ENCODE peak calls at places on chromosomes 1 and 21, in seven cellular contexts. One of them, this sample, is unnamed.

GRCh38 chr1:178126261-178126660 is 32.4 kb downstream of the RASAL2 start:
- DNase-seq in SHP77: no peak
- DNase-seq in omental fat pad: no peak
- DNase-seq in NCI-H1105: no peak
- DNase-seq in activated CD8-positive, alpha-beta memory T cell treated with anti-CD3 and anti-CD28 coated beads for 24 hours: no peak
- DNase-seq in endothelial cell: no peak
- DNase-seq in stimulated activated CD8-positive, alpha-beta memory T cell treated with anti-CD3 and anti-CD28 coated beads, Interleukin-7, amount 100 ng/mL, for 1 hour: no peak
- DNase-seq in this sample: no peak

GRCh38 chr1:31904339-31905092 is 33.7 kb downstream of the PTP4A2 start:
- DNase-seq in SHP77: no peak
- DNase-seq in omental fat pad: no peak
- DNase-seq in NCI-H1105: no peak
- DNase-seq in activated CD8-positive, alpha-beta memory T cell treated with anti-CD3 and anti-CD28 coated beads for 24 hours: no peak
- DNase-seq in endothelial cell: no peak
- DNase-seq in stimulated activated CD8-positive, alpha-beta memory T cell treated with anti-CD3 and anti-CD28 coated beads, Interleukin-7, amount 100 ng/mL, for 1 hour: no peak
- DNase-seq in this sample: no peak

GRCh38 chr1:197234581-197234980 is 33.5 kb upstream of the CRB1 start:
- DNase-seq in SHP77: no peak
- DNase-seq in omental fat pad: no peak
- DNase-seq in NCI-H1105: no peak
- DNase-seq in activated CD8-positive, alpha-beta memory T cell treated with anti-CD3 and anti-CD28 coated beads for 24 hours: no peak
- DNase-seq in endothelial cell: no peak
- DNase-seq in stimulated activated CD8-positive, alpha-beta memory T cell treated with anti-CD3 and anti-CD28 coated beads, Interleukin-7, amount 100 ng/mL, for 1 hour: no peak
- DNase-seq in this sample: no peak

GRCh38 chr1:107016376-107016978 is 40.0 kb upstream of the PRMT6 start:
- DNase-seq in SHP77: no peak
- DNase-seq in omental fat pad: no peak
- DNase-seq in NCI-H1105: no peak
- DNase-seq in activated CD8-positive, alpha-beta memory T cell treated with anti-CD3 and anti-CD28 coated beads for 24 hours: no peak
- DNase-seq in endothelial cell: no peak
- DNase-seq in stimulated activated CD8-positive, alpha-beta memory T cell treated with anti-CD3 and anti-CD28 coated beads, Interleukin-7, amount 100 ng/mL, for 1 hour: no peak
- DNase-seq in this sample: no peak

GRCh38 chr1:84758968-84759491 is 68.8 kb upstream of the SSX2IP start:
- DNase-seq in SHP77: no peak
- DNase-seq in omental fat pad: no peak
- DNase-seq in NCI-H1105: no peak
- DNase-seq in activated CD8-positive, alpha-beta memory T cell treated with anti-CD3 and anti-CD28 coated beads for 24 hours: no peak
- DNase-seq in endothelial cell: no peak
- DNase-seq in stimulated activated CD8-positive, alpha-beta memory T cell treated with anti-CD3 and anti-CD28 coated beads, Interleukin-7, amount 100 ng/mL, for 1 hour: no peak
- DNase-seq in this sample: no peak

GRCh38 chr1:9275567-9276034 is 17.1 kb upstream of the SPSB1 start:
- DNase-seq in SHP77: peak; percentile 37
- DNase-seq in omental fat pad: no peak
- DNase-seq in NCI-H1105: no peak
- DNase-seq in activated CD8-positive, alpha-beta memory T cell treated with anti-CD3 and anti-CD28 coated beads for 24 hours: peak; percentile 77
- DNase-seq in endothelial cell: no peak
- DNase-seq in stimulated activated CD8-positive, alpha-beta memory T cell treated with anti-CD3 and anti-CD28 coated beads, Interleukin-7, amount 100 ng/mL, for 1 hour: peak; percentile 25
- DNase-seq in this sample: no peak

GRCh38 chr21:34196996-34197395 is 123.6 kb downstream of the MRPS6 start:
- DNase-seq in SHP77: no peak
- DNase-seq in omental fat pad: no peak
- DNase-seq in NCI-H1105: no peak
- DNase-seq in activated CD8-positive, alpha-beta memory T cell treated with anti-CD3 and anti-CD28 coated beads for 24 hours: peak; percentile 30
- DNase-seq in endothelial cell: no peak
- DNase-seq in stimulated activated CD8-positive, alpha-beta memory T cell treated with anti-CD3 and anti-CD28 coated beads, Interleukin-7, amount 100 ng/mL, for 1 hour: no peak
- DNase-seq in this sample: no peak

GRCh38 chr1:200558866-200559459 is 61.6 kb downstream of the KIF14 start:
- DNase-seq in SHP77: peak; percentile 3
- DNase-seq in omental fat pad: no peak
- DNase-seq in NCI-H1105: peak; percentile 18
- DNase-seq in activated CD8-positive, alpha-beta memory T cell treated with anti-CD3 and anti-CD28 coated beads for 24 hours: no peak
- DNase-seq in endothelial cell: peak; percentile 20
- DNase-seq in stimulated activated CD8-positive, alpha-beta memory T cell treated with anti-CD3 and anti-CD28 coated beads, Interleukin-7, amount 100 ng/mL, for 1 hour: no peak
- DNase-seq in this sample: no peak

GRCh38 chr1:64361974-64362373 is 108.0 kb upstream of the CACHD1 start:
- DNase-seq in SHP77: no peak
- DNase-seq in omental fat pad: no peak
- DNase-seq in NCI-H1105: no peak
- DNase-seq in activated CD8-positive, alpha-beta memory T cell treated with anti-CD3 and anti-CD28 coated beads for 24 hours: no peak
- DNase-seq in endothelial cell: no peak
- DNase-seq in stimulated activated CD8-positive, alpha-beta memory T cell treated with anti-CD3 and anti-CD28 coated beads, Interleukin-7, amount 100 ng/mL, for 1 hour: no peak
- DNase-seq in this sample: no peak

GRCh38 chr1:70247768-70248167 is 26.6 kb downstream of the SRSF11 start:
- DNase-seq in SHP77: no peak
- DNase-seq in omental fat pad: no peak
- DNase-seq in NCI-H1105: no peak
- DNase-seq in activated CD8-positive, alpha-beta memory T cell treated with anti-CD3 and anti-CD28 coated beads for 24 hours: no peak
- DNase-seq in endothelial cell: no peak
- DNase-seq in stimulated activated CD8-positive, alpha-beta memory T cell treated with anti-CD3 and anti-CD28 coated beads, Interleukin-7, amount 100 ng/mL, for 1 hour: no peak
- DNase-seq in this sample: no peak

GRCh38 chr1:94754570-94754969 is 65.6 kb upstream of the SLC44A3 start:
- DNase-seq in SHP77: no peak
- DNase-seq in omental fat pad: no peak
- DNase-seq in NCI-H1105: no peak
- DNase-seq in activated CD8-positive, alpha-beta memory T cell treated with anti-CD3 and anti-CD28 coated beads for 24 hours: no peak
- DNase-seq in endothelial cell: no peak
- DNase-seq in stimulated activated CD8-positive, alpha-beta memory T cell treated with anti-CD3 and anti-CD28 coated beads, Interleukin-7, amount 100 ng/mL, for 1 hour: no peak
- DNase-seq in this sample: no peak

GRCh38 chr1:79663916-79664315 is 657.4 kb upstream of the ADGRL4 start:
- DNase-seq in SHP77: no peak
- DNase-seq in omental fat pad: no peak
- DNase-seq in NCI-H1105: no peak
- DNase-seq in activated CD8-positive, alpha-beta memory T cell treated with anti-CD3 and anti-CD28 coated beads for 24 hours: no peak
- DNase-seq in endothelial cell: no peak
- DNase-seq in stimulated activated CD8-positive, alpha-beta memory T cell treated with anti-CD3 and anti-CD28 coated beads, Interleukin-7, amount 100 ng/mL, for 1 hour: no peak
- DNase-seq in this sample: no peak

GRCh38 chr1:55311057-55311631 is 96.0 kb upstream of the USP24 start:
- DNase-seq in SHP77: no peak
- DNase-seq in omental fat pad: no peak
- DNase-seq in NCI-H1105: no peak
- DNase-seq in activated CD8-positive, alpha-beta memory T cell treated with anti-CD3 and anti-CD28 coated beads for 24 hours: no peak
- DNase-seq in endothelial cell: no peak
- DNase-seq in stimulated activated CD8-positive, alpha-beta memory T cell treated with anti-CD3 and anti-CD28 coated beads, Interleukin-7, amount 100 ng/mL, for 1 hour: no peak
- DNase-seq in this sample: no peak

GRCh38 chr1:162366671-162367070 is 10.0 kb downstream of the SPATA46 start:
- DNase-seq in SHP77: no peak
- DNase-seq in omental fat pad: no peak
- DNase-seq in NCI-H1105: no peak
- DNase-seq in activated CD8-positive, alpha-beta memory T cell treated with anti-CD3 and anti-CD28 coated beads for 24 hours: no peak
- DNase-seq in endothelial cell: no peak
- DNase-seq in stimulated activated CD8-positive, alpha-beta memory T cell treated with anti-CD3 and anti-CD28 coated beads, Interleukin-7, amount 100 ng/mL, for 1 hour: no peak
- DNase-seq in this sample: no peak

GRCh38 chr1:79657916-79658662 is 651.6 kb upstream of the ADGRL4 start:
- DNase-seq in SHP77: no peak
- DNase-seq in omental fat pad: no peak
- DNase-seq in NCI-H1105: peak; percentile 28
- DNase-seq in activated CD8-positive, alpha-beta memory T cell treated with anti-CD3 and anti-CD28 coated beads for 24 hours: no peak
- DNase-seq in endothelial cell: no peak
- DNase-seq in stimulated activated CD8-positive, alpha-beta memory T cell treated with anti-CD3 and anti-CD28 coated beads, Interleukin-7, amount 100 ng/mL, for 1 hour: no peak
- DNase-seq in this sample: no peak

GRCh38 chr1:202046227-202046626 is 35.8 kb downstream of the ELF3 start:
- DNase-seq in SHP77: no peak
- DNase-seq in omental fat pad: no peak
- DNase-seq in NCI-H1105: peak; percentile 91
- DNase-seq in activated CD8-positive, alpha-beta memory T cell treated with anti-CD3 and anti-CD28 coated beads for 24 hours: no peak
- DNase-seq in endothelial cell: no peak
- DNase-seq in stimulated activated CD8-positive, alpha-beta memory T cell treated with anti-CD3 and anti-CD28 coated beads, Interleukin-7, amount 100 ng/mL, for 1 hour: no peak
- DNase-seq in this sample: no peak

GRCh38 chr1:226711976-226712778 is 26.9 kb downstream of the ITPKB start:
- DNase-seq in SHP77: no peak
- DNase-seq in omental fat pad: no peak
- DNase-seq in NCI-H1105: no peak
- DNase-seq in activated CD8-positive, alpha-beta memory T cell treated with anti-CD3 and anti-CD28 coated beads for 24 hours: peak; percentile 80
- DNase-seq in endothelial cell: no peak
- DNase-seq in stimulated activated CD8-positive, alpha-beta memory T cell treated with anti-CD3 and anti-CD28 coated beads, Interleukin-7, amount 100 ng/mL, for 1 hour: no peak
- DNase-seq in this sample: peak; percentile 36

GRCh38 chr1:66166746-66167145 is 367.2 kb upstream of the SGIP1 start:
- DNase-seq in SHP77: no peak
- DNase-seq in omental fat pad: no peak
- DNase-seq in NCI-H1105: no peak
- DNase-seq in activated CD8-positive, alpha-beta memory T cell treated with anti-CD3 and anti-CD28 coated beads for 24 hours: no peak
- DNase-seq in endothelial cell: no peak
- DNase-seq in stimulated activated CD8-positive, alpha-beta memory T cell treated with anti-CD3 and anti-CD28 coated beads, Interleukin-7, amount 100 ng/mL, for 1 hour: no peak
- DNase-seq in this sample: no peak

GRCh38 chr1:230570724-230571390 is 71.4 kb upstream of the COG2 start:
- DNase-seq in SHP77: no peak
- DNase-seq in omental fat pad: no peak
- DNase-seq in NCI-H1105: no peak
- DNase-seq in activated CD8-positive, alpha-beta memory T cell treated with anti-CD3 and anti-CD28 coated beads for 24 hours: no peak
- DNase-seq in endothelial cell: no peak
- DNase-seq in stimulated activated CD8-positive, alpha-beta memory T cell treated with anti-CD3 and anti-CD28 coated beads, Interleukin-7, amount 100 ng/mL, for 1 hour: no peak
- DNase-seq in this sample: no peak

GRCh38 chr1:63994636-63995035 is 208.8 kb upstream of the UBE2U start:
- DNase-seq in SHP77: no peak
- DNase-seq in omental fat pad: no peak
- DNase-seq in NCI-H1105: no peak
- DNase-seq in activated CD8-positive, alpha-beta memory T cell treated with anti-CD3 and anti-CD28 coated beads for 24 hours: no peak
- DNase-seq in endothelial cell: no peak
- DNase-seq in stimulated activated CD8-positive, alpha-beta memory T cell treated with anti-CD3 and anti-CD28 coated beads, Interleukin-7, amount 100 ng/mL, for 1 hour: no peak
- DNase-seq in this sample: no peak

GRCh38 chr1:30759718-30760281 is 2.2 kb upstream of the LAPTM5 start:
- DNase-seq in SHP77: no peak
- DNase-seq in omental fat pad: no peak
- DNase-seq in NCI-H1105: no peak
- DNase-seq in activated CD8-positive, alpha-beta memory T cell treated with anti-CD3 and anti-CD28 coated beads for 24 hours: peak; percentile 86
- DNase-seq in endothelial cell: no peak
- DNase-seq in stimulated activated CD8-positive, alpha-beta memory T cell treated with anti-CD3 and anti-CD28 coated beads, Interleukin-7, amount 100 ng/mL, for 1 hour: no peak
- DNase-seq in this sample: peak; percentile 61

GRCh38 chr1:236623371-236624166 is 19.3 kb upstream of the HEATR1 start:
- DNase-seq in SHP77: no peak
- DNase-seq in omental fat pad: no peak
- DNase-seq in NCI-H1105: no peak
- DNase-seq in activated CD8-positive, alpha-beta memory T cell treated with anti-CD3 and anti-CD28 coated beads for 24 hours: no peak
- DNase-seq in endothelial cell: no peak
- DNase-seq in stimulated activated CD8-positive, alpha-beta memory T cell treated with anti-CD3 and anti-CD28 coated beads, Interleukin-7, amount 100 ng/mL, for 1 hour: no peak
- DNase-seq in this sample: no peak

GRCh38 chr1:81410351-81410750 is 390.4 kb upstream of the ADGRL2 start:
- DNase-seq in SHP77: no peak
- DNase-seq in omental fat pad: no peak
- DNase-seq in NCI-H1105: no peak
- DNase-seq in activated CD8-positive, alpha-beta memory T cell treated with anti-CD3 and anti-CD28 coated beads for 24 hours: no peak
- DNase-seq in endothelial cell: no peak
- DNase-seq in stimulated activated CD8-positive, alpha-beta memory T cell treated with anti-CD3 and anti-CD28 coated beads, Interleukin-7, amount 100 ng/mL, for 1 hour: no peak
- DNase-seq in this sample: no peak

GRCh38 chr1:235820059-235820458 is 46.6 kb downstream of the LYST start:
- DNase-seq in SHP77: no peak
- DNase-seq in omental fat pad: no peak
- DNase-seq in NCI-H1105: no peak
- DNase-seq in activated CD8-positive, alpha-beta memory T cell treated with anti-CD3 and anti-CD28 coated beads for 24 hours: no peak
- DNase-seq in endothelial cell: no peak
- DNase-seq in stimulated activated CD8-positive, alpha-beta memory T cell treated with anti-CD3 and anti-CD28 coated beads, Interleukin-7, amount 100 ng/mL, for 1 hour: no peak
- DNase-seq in this sample: no peak

GRCh38 chr1:59750612-59751395 is 63.9 kb upstream of the HOOK1 start:
- DNase-seq in SHP77: no peak
- DNase-seq in omental fat pad: peak; percentile 56
- DNase-seq in NCI-H1105: no peak
- DNase-seq in activated CD8-positive, alpha-beta memory T cell treated with anti-CD3 and anti-CD28 coated beads for 24 hours: no peak
- DNase-seq in endothelial cell: no peak
- DNase-seq in stimulated activated CD8-positive, alpha-beta memory T cell treated with anti-CD3 and anti-CD28 coated beads, Interleukin-7, amount 100 ng/mL, for 1 hour: no peak
- DNase-seq in this sample: no peak

GRCh38 chr1:165826565-165826964 is 849 bp upstream of the UCK2 start:
- DNase-seq in SHP77: no peak
- DNase-seq in omental fat pad: no peak
- DNase-seq in NCI-H1105: no peak
- DNase-seq in activated CD8-positive, alpha-beta memory T cell treated with anti-CD3 and anti-CD28 coated beads for 24 hours: no peak
- DNase-seq in endothelial cell: no peak
- DNase-seq in stimulated activated CD8-positive, alpha-beta memory T cell treated with anti-CD3 and anti-CD28 coated beads, Interleukin-7, amount 100 ng/mL, for 1 hour: no peak
- DNase-seq in this sample: no peak

GRCh38 chr1:78283691-78284090 is 207.1 kb upstream of the PTGFR start:
- DNase-seq in SHP77: no peak
- DNase-seq in omental fat pad: no peak
- DNase-seq in NCI-H1105: no peak
- DNase-seq in activated CD8-positive, alpha-beta memory T cell treated with anti-CD3 and anti-CD28 coated beads for 24 hours: no peak
- DNase-seq in endothelial cell: no peak
- DNase-seq in stimulated activated CD8-positive, alpha-beta memory T cell treated with anti-CD3 and anti-CD28 coated beads, Interleukin-7, amount 100 ng/mL, for 1 hour: no peak
- DNase-seq in this sample: no peak

GRCh38 chr1:209229494-209230059 is 353.9 kb upstream of the CAMK1G start:
- DNase-seq in SHP77: no peak
- DNase-seq in omental fat pad: no peak
- DNase-seq in NCI-H1105: no peak
- DNase-seq in activated CD8-positive, alpha-beta memory T cell treated with anti-CD3 and anti-CD28 coated beads for 24 hours: no peak
- DNase-seq in endothelial cell: no peak
- DNase-seq in stimulated activated CD8-positive, alpha-beta memory T cell treated with anti-CD3 and anti-CD28 coated beads, Interleukin-7, amount 100 ng/mL, for 1 hour: no peak
- DNase-seq in this sample: no peak

GRCh38 chr1:155499953-155500621 is 62.5 kb downstream of the ASH1L start:
- DNase-seq in SHP77: peak; percentile 59
- DNase-seq in omental fat pad: no peak
- DNase-seq in NCI-H1105: peak; percentile 86
- DNase-seq in activated CD8-positive, alpha-beta memory T cell treated with anti-CD3 and anti-CD28 coated beads for 24 hours: no peak
- DNase-seq in endothelial cell: no peak
- DNase-seq in stimulated activated CD8-positive, alpha-beta memory T cell treated with anti-CD3 and anti-CD28 coated beads, Interleukin-7, amount 100 ng/mL, for 1 hour: no peak
- DNase-seq in this sample: no peak

GRCh38 chr21:33373451-33373850 is 29.8 kb upstream of the IFNGR2 start:
- DNase-seq in SHP77: no peak
- DNase-seq in omental fat pad: no peak
- DNase-seq in NCI-H1105: no peak
- DNase-seq in activated CD8-positive, alpha-beta memory T cell treated with anti-CD3 and anti-CD28 coated beads for 24 hours: no peak
- DNase-seq in endothelial cell: no peak
- DNase-seq in stimulated activated CD8-positive, alpha-beta memory T cell treated with anti-CD3 and anti-CD28 coated beads, Interleukin-7, amount 100 ng/mL, for 1 hour: no peak
- DNase-seq in this sample: no peak

GRCh38 chr1:109158433-109158832 is 44.5 kb downstream of the ELAPOR1 start:
- DNase-seq in SHP77: no peak
- DNase-seq in omental fat pad: no peak
- DNase-seq in NCI-H1105: no peak
- DNase-seq in activated CD8-positive, alpha-beta memory T cell treated with anti-CD3 and anti-CD28 coated beads for 24 hours: no peak
- DNase-seq in endothelial cell: no peak
- DNase-seq in stimulated activated CD8-positive, alpha-beta memory T cell treated with anti-CD3 and anti-CD28 coated beads, Interleukin-7, amount 100 ng/mL, for 1 hour: no peak
- DNase-seq in this sample: no peak

GRCh38 chr1:43277116-43277876 is 7.5 kb downstream of the TMEM125 start:
- DNase-seq in SHP77: no peak
- DNase-seq in omental fat pad: no peak
- DNase-seq in NCI-H1105: no peak
- DNase-seq in activated CD8-positive, alpha-beta memory T cell treated with anti-CD3 and anti-CD28 coated beads for 24 hours: no peak
- DNase-seq in endothelial cell: no peak
- DNase-seq in stimulated activated CD8-positive, alpha-beta memory T cell treated with anti-CD3 and anti-CD28 coated beads, Interleukin-7, amount 100 ng/mL, for 1 hour: no peak
- DNase-seq in this sample: no peak

GRCh38 chr1:197736689-197737088 is 38.6 kb downstream of the DENND1B start:
- DNase-seq in SHP77: no peak
- DNase-seq in omental fat pad: no peak
- DNase-seq in NCI-H1105: no peak
- DNase-seq in activated CD8-positive, alpha-beta memory T cell treated with anti-CD3 and anti-CD28 coated beads for 24 hours: no peak
- DNase-seq in endothelial cell: no peak
- DNase-seq in stimulated activated CD8-positive, alpha-beta memory T cell treated with anti-CD3 and anti-CD28 coated beads, Interleukin-7, amount 100 ng/mL, for 1 hour: no peak
- DNase-seq in this sample: no peak